ENCODE peak calls at places on chromosomes 4 and X, in four cellular contexts. One of them, this sample, is unnamed.

GRCh38 chrX:114626323-114626722 is 42.4 kb downstream of the HTR2C start:
- DNase-seq in lower lobe of right lung: no peak
- DNase-seq in epithelial cell of proximal tubule: no peak
- DNase-seq in epithelial cell of esophagus: peak; percentile 32
- DNase-seq in this sample: no peak

GRCh38 chrX:130330146-130330545 is 9.6 kb upstream of the SLC25A14 start:
- DNase-seq in lower lobe of right lung: no peak
- DNase-seq in epithelial cell of proximal tubule: no peak
- DNase-seq in epithelial cell of esophagus: peak; percentile 93
- DNase-seq in this sample: no peak

GRCh38 chrX:151852294-151852693 is 60.4 kb upstream of the MAGEA4 start:
- DNase-seq in lower lobe of right lung: no peak
- DNase-seq in epithelial cell of proximal tubule: no peak
- DNase-seq in epithelial cell of esophagus: no peak
- DNase-seq in this sample: no peak

GRCh38 chr4:77820836-77821561 is 1.8 kb upstream of the CNOT6L start:
- DNase-seq in lower lobe of right lung: no peak
- DNase-seq in epithelial cell of proximal tubule: no peak
- DNase-seq in epithelial cell of esophagus: peak; percentile 67
- DNase-seq in this sample: no peak

GRCh38 chr4:186939226-186939625 is 215.6 kb upstream of the FAT1 start:
- DNase-seq in lower lobe of right lung: no peak
- DNase-seq in epithelial cell of proximal tubule: no peak
- DNase-seq in epithelial cell of esophagus: no peak
- DNase-seq in this sample: no peak

GRCh38 chr4:16794816-16795445 is 103.5 kb downstream of the LDB2 start:
- DNase-seq in lower lobe of right lung: no peak
- DNase-seq in epithelial cell of proximal tubule: peak; percentile 9
- DNase-seq in epithelial cell of esophagus: peak; percentile 4
- DNase-seq in this sample: no peak

GRCh38 chr4:124177647-124178425 is 534.7 kb downstream of the ANKRD50 start:
- DNase-seq in lower lobe of right lung: no peak
- DNase-seq in epithelial cell of proximal tubule: peak; percentile 49
- DNase-seq in epithelial cell of esophagus: peak; percentile 87
- DNase-seq in this sample: peak; percentile 43

GRCh38 chrX:150977411-150978162 is 5.5 kb upstream of the HMGB3 start:
- DNase-seq in lower lobe of right lung: no peak
- DNase-seq in epithelial cell of proximal tubule: no peak
- DNase-seq in epithelial cell of esophagus: no peak
- DNase-seq in this sample: no peak

GRCh38 chr4:651884-652642 is 22.0 kb downstream of the ATP5ME start:
- DNase-seq in lower lobe of right lung: peak; percentile 21
- DNase-seq in epithelial cell of proximal tubule: no peak
- DNase-seq in epithelial cell of esophagus: no peak
- DNase-seq in this sample: no peak

GRCh38 chr4:74675673-74676279 is 118.5 kb downstream of the BTC start:
- DNase-seq in lower lobe of right lung: no peak
- DNase-seq in epithelial cell of proximal tubule: no peak
- DNase-seq in epithelial cell of esophagus: peak; percentile 78
- DNase-seq in this sample: no peak

GRCh38 chrX:50073601-50074000 is 127.2 kb downstream of the AKAP4 start:
- DNase-seq in lower lobe of right lung: no peak
- DNase-seq in epithelial cell of proximal tubule: no peak
- DNase-seq in epithelial cell of esophagus: no peak
- DNase-seq in this sample: no peak

GRCh38 chr4:184616633-184617471 is 32.4 kb downstream of the CASP3 start:
- DNase-seq in lower lobe of right lung: no peak
- DNase-seq in epithelial cell of proximal tubule: no peak
- DNase-seq in epithelial cell of esophagus: no peak
- DNase-seq in this sample: no peak

GRCh38 chr4:67714248-67714583 is 13.3 kb upstream of the UBA6 start:
- DNase-seq in lower lobe of right lung: no peak
- DNase-seq in epithelial cell of proximal tubule: peak; percentile 37
- DNase-seq in epithelial cell of esophagus: no peak
- DNase-seq in this sample: no peak

GRCh38 chr4:113646456-113646809 is 115.1 kb downstream of the CAMK2D start:
- DNase-seq in lower lobe of right lung: no peak
- DNase-seq in epithelial cell of proximal tubule: no peak
- DNase-seq in epithelial cell of esophagus: peak; percentile 61
- DNase-seq in this sample: no peak

GRCh38 chr4:1766336-1767057 is 26.6 kb upstream of the FGFR3 start:
- DNase-seq in lower lobe of right lung: no peak
- DNase-seq in epithelial cell of proximal tubule: no peak
- DNase-seq in epithelial cell of esophagus: no peak
- DNase-seq in this sample: no peak

GRCh38 chrX:7448123-7448522 is 300.2 kb upstream of the PUDP start:
- DNase-seq in lower lobe of right lung: no peak
- DNase-seq in epithelial cell of proximal tubule: no peak
- DNase-seq in epithelial cell of esophagus: no peak
- DNase-seq in this sample: no peak

GRCh38 chr4:27278615-27279014 is 418.0 kb downstream of the STIM2 start:
- DNase-seq in lower lobe of right lung: no peak
- DNase-seq in epithelial cell of proximal tubule: no peak
- DNase-seq in epithelial cell of esophagus: peak; percentile 31
- DNase-seq in this sample: no peak

GRCh38 chr4:122701965-122702364 is 30.5 kb upstream of the BBS12 start:
- DNase-seq in lower lobe of right lung: no peak
- DNase-seq in epithelial cell of proximal tubule: no peak
- DNase-seq in epithelial cell of esophagus: no peak
- DNase-seq in this sample: no peak

GRCh38 chrX:12685541-12685940 is 105.7 kb upstream of the PRPS2 start:
- DNase-seq in lower lobe of right lung: no peak
- DNase-seq in epithelial cell of proximal tubule: no peak
- DNase-seq in epithelial cell of esophagus: peak; percentile 42
- DNase-seq in this sample: no peak

GRCh38 chr4:6908397-6909112 is 1.1 kb upstream of the TBC1D14 start:
- DNase-seq in lower lobe of right lung: no peak
- DNase-seq in epithelial cell of proximal tubule: no peak
- DNase-seq in epithelial cell of esophagus: no peak
- DNase-seq in this sample: no peak

GRCh38 chrX:139877710-139878414 is 55.0 kb downstream of the ATP11C start:
- DNase-seq in lower lobe of right lung: no peak
- DNase-seq in epithelial cell of proximal tubule: no peak
- DNase-seq in epithelial cell of esophagus: no peak
- DNase-seq in this sample: no peak

GRCh38 chr4:34181311-34181808 is 2063.0 kb downstream of the ARAP2 start:
- DNase-seq in lower lobe of right lung: no peak
- DNase-seq in epithelial cell of proximal tubule: peak; percentile 73
- DNase-seq in epithelial cell of esophagus: peak; percentile 89
- DNase-seq in this sample: peak; percentile 71

GRCh38 chr4:54015421-54016065 is 48.9 kb downstream of the CHIC2 start:
- DNase-seq in lower lobe of right lung: no peak
- DNase-seq in epithelial cell of proximal tubule: no peak
- DNase-seq in epithelial cell of esophagus: no peak
- DNase-seq in this sample: no peak
- H3K4me3 ChIP-seq in lower lobe of right lung: no peak overlapping the region
- H3K4me3 ChIP-seq in epithelial cell of proximal tubule: no peak overlapping the region
- H3K4me3 ChIP-seq in epithelial cell of esophagus: no peak overlapping the region
- H3K4me3 ChIP-seq in this sample: no peak overlapping the region

DNA sequence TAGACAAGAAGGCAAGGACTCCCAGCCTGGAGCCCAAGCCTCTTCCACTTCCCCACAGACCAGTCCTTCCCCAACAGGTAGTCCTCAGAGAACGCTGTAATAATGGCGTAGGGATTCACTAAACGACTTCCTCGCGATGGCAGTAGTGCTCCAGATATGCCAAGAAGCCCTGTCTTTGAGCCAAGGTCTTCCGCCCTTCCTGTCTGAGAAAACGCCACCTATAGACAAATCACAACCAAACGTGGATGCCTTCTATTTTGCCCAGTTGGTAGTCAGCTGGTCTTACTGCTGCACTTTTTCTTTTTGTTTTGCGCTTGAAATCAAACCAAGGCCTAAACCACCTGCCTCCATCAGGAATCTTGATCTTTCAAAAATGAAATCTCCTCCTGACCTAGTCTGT is 203.3 kb downstream of the OR13H1 start:
- DNase-seq in lower lobe of right lung: no peak
- DNase-seq in epithelial cell of proximal tubule: no peak
- DNase-seq in epithelial cell of esophagus: no peak
- DNase-seq in this sample: no peak
- TF ChIP-seq CTCF in lower lobe of right lung: no peak
- TF ChIP-seq CTCF in epithelial cell of proximal tubule: no peak
- TF ChIP-seq CTCF in epithelial cell of esophagus: no peak
- TF ChIP-seq CTCF in this sample: peak; percentile 40

GRCh38 chrX:11148401-11148800 is 37.3 kb downstream of the HCCS start:
- DNase-seq in lower lobe of right lung: no peak
- DNase-seq in epithelial cell of proximal tubule: no peak
- DNase-seq in epithelial cell of esophagus: no peak
- DNase-seq in this sample: no peak
- H3K4me3 ChIP-seq in lower lobe of right lung: no peak overlapping the region
- H3K4me3 ChIP-seq in epithelial cell of proximal tubule: no peak overlapping the region
- H3K4me3 ChIP-seq in epithelial cell of esophagus: no peak overlapping the region
- H3K4me3 ChIP-seq in this sample: no peak overlapping the region

GRCh38 chr4:82500830-82501229 is 61.0 kb downstream of the TMEM150C start:
- DNase-seq in lower lobe of right lung: no peak
- DNase-seq in epithelial cell of proximal tubule: no peak
- DNase-seq in epithelial cell of esophagus: no peak
- DNase-seq in this sample: no peak
- TF ChIP-seq CTCF in lower lobe of right lung: no peak
- TF ChIP-seq CTCF in epithelial cell of proximal tubule: no peak
- TF ChIP-seq CTCF in epithelial cell of esophagus: no peak
- TF ChIP-seq CTCF in this sample: no peak

DNA sequence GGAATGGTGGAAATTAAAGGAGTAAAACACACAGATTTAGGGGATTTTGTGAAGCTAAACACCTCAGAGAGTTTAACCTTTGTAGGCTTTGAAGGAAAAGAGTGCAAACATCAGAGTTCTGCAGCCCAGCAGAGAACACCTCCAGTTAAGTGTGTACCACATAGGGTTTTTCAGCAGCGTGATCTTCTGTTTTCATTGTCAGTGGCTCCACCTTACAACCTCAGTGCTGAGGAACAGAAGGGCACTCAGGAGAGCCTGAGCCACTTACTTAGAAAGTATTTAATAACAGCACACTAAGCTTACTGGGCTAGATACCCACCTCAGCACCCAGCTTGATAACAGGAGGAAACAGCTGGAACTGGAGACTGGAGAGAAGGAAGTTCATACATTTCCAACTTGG is 2.0 kb upstream of the FBXW7 start:
- DNase-seq in lower lobe of right lung: no peak
- DNase-seq in epithelial cell of proximal tubule: no peak
- DNase-seq in epithelial cell of esophagus: no peak
- DNase-seq in this sample: no peak
- H3K4me3 ChIP-seq in lower lobe of right lung: peak overlapping the region; percentile 98
- H3K4me3 ChIP-seq in epithelial cell of proximal tubule: no peak overlapping the region
- H3K4me3 ChIP-seq in epithelial cell of esophagus: no peak overlapping the region
- H3K4me3 ChIP-seq in this sample: no peak overlapping the region

DNA sequence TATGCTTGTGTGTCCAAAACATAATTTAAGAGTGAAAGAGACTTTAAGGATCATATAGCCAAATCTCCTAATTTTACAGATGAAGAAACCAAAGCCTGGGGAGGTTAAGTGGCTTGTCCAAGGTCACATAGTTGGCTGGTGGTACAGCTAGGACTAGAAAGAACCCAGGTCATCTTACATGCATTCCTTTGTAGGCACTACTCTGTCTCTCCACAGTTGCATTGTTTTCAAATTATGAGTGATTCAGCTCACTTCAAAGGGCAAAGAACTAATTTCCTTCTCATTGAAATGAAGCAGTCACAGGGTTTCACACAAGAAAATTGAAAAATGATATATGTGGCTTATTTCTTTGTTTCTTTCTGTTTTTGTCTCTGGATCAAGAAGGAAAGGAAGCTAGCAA is 107.3 kb upstream of the AMOT start:
- DNase-seq in lower lobe of right lung: no peak
- DNase-seq in epithelial cell of proximal tubule: no peak
- DNase-seq in epithelial cell of esophagus: no peak
- DNase-seq in this sample: no peak
- TF ChIP-seq CTCF in lower lobe of right lung: no peak
- TF ChIP-seq CTCF in epithelial cell of proximal tubule: no peak
- TF ChIP-seq CTCF in epithelial cell of esophagus: no peak
- TF ChIP-seq CTCF in this sample: no peak

DNA sequence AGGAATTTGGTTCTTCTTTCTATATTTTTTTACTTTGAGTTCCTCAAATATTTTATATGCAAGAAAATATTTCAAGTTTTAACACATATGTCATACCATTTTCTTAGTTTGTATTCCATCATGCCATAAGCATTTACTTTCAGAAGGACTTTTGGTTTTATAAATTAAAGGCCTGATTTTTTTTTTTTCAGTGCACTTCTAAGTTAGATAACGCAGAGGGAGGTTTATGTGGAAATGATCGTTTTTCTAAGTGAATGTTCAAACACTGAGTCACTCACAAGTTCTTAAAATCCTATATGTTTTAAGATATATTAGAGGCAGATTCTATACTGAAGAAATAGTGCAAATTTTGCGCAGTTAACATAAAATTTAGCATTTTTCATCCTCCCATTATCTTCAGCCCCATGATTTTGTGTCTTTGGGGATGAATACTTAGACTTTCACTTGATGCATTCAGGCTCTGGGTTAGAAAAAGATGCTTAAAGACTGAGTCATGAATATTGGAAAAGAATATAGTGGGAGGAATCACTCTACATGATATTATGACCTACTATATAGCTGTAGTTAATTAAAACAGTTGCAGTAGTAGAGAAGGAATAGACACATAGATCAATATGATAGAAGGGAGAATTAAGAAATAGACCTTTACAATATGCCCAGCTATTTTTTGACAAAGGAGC is 54.9 kb downstream of the COL4A5 start:
- DNase-seq in lower lobe of right lung: no peak
- DNase-seq in epithelial cell of proximal tubule: no peak
- DNase-seq in epithelial cell of esophagus: no peak
- DNase-seq in this sample: no peak
- H3K4me3 ChIP-seq in lower lobe of right lung: no peak overlapping the region
- H3K4me3 ChIP-seq in epithelial cell of proximal tubule: no peak overlapping the region
- H3K4me3 ChIP-seq in epithelial cell of esophagus: no peak overlapping the region
- H3K4me3 ChIP-seq in this sample: no peak overlapping the region

This sample was measured in kidney epithelial cell.